ENCODE peak calls at places on chromosomes 12 and 14, in nine cellular contexts. One of them, this sample, is unnamed.

GRCh38 chr14:95245334-95245733 is 74.4 kb downstream of the CLMN start:
- DNase-seq in tibial artery: peak; percentile 16
- DNase-seq in right lobe of liver: no peak
- DNase-seq in bronchial epithelial cell: no peak
- DNase-seq in MG63: no peak
- DNase-seq in GM23338: no peak
- DNase-seq in pancreas: no peak
- DNase-seq in heart left ventricle: no peak
- DNase-seq in GM12865: no peak
- DNase-seq in this sample: no peak

GRCh38 chr14:104558231-104559042 is 21.1 kb upstream of the C14orf180 start:
- DNase-seq in tibial artery: peak; percentile 48
- DNase-seq in right lobe of liver: no peak
- DNase-seq in bronchial epithelial cell: no peak
- DNase-seq in MG63: no peak
- DNase-seq in GM23338: no peak
- DNase-seq in pancreas: no peak
- DNase-seq in heart left ventricle: no peak
- DNase-seq in GM12865: no peak
- DNase-seq in this sample: no peak

GRCh38 chr14:101199028-101199770 is 295.7 kb upstream of the RTL1 start:
- DNase-seq in tibial artery: no peak
- DNase-seq in right lobe of liver: peak; percentile 14
- DNase-seq in bronchial epithelial cell: no peak
- DNase-seq in MG63: no peak
- DNase-seq in GM23338: no peak
- DNase-seq in pancreas: peak; percentile 2
- DNase-seq in heart left ventricle: no peak
- DNase-seq in GM12865: no peak
- DNase-seq in this sample: no peak

GRCh38 chr12:104695453-104696148 is 238.9 kb downstream of the CHST11 start:
- DNase-seq in tibial artery: peak; percentile 86
- DNase-seq in right lobe of liver: no peak
- DNase-seq in bronchial epithelial cell: peak; percentile 28
- DNase-seq in MG63: peak; percentile 94
- DNase-seq in GM23338: no peak
- DNase-seq in pancreas: no peak
- DNase-seq in heart left ventricle: no peak
- DNase-seq in GM12865: peak; percentile 70
- DNase-seq in this sample: no peak

GRCh38 chr14:89372156-89372555 is 44.9 kb downstream of the FOXN3 start:
- DNase-seq in tibial artery: no peak
- DNase-seq in right lobe of liver: no peak
- DNase-seq in bronchial epithelial cell: no peak
- DNase-seq in MG63: no peak
- DNase-seq in GM23338: no peak
- DNase-seq in pancreas: no peak
- DNase-seq in heart left ventricle: no peak
- DNase-seq in GM12865: no peak
- DNase-seq in this sample: no peak

GRCh38 chr12:5012337-5012736 is 31.3 kb upstream of the KCNA5 start:
- DNase-seq in tibial artery: no peak
- DNase-seq in right lobe of liver: no peak
- DNase-seq in bronchial epithelial cell: no peak
- DNase-seq in MG63: no peak
- DNase-seq in GM23338: no peak
- DNase-seq in pancreas: no peak
- DNase-seq in heart left ventricle: no peak
- DNase-seq in GM12865: no peak
- DNase-seq in this sample: peak; percentile 17

GRCh38 chr14:21268612-21269251 is 510 bp downstream of the HNRNPC start:
- DNase-seq in tibial artery: no peak
- DNase-seq in right lobe of liver: no peak
- DNase-seq in bronchial epithelial cell: peak; percentile 48
- DNase-seq in MG63: no peak
- DNase-seq in GM23338: peak; percentile 79
- DNase-seq in pancreas: peak; percentile 34
- DNase-seq in heart left ventricle: peak; percentile 23
- DNase-seq in GM12865: peak; percentile 83
- DNase-seq in this sample: peak; percentile 40

GRCh38 chr12:15592934-15593333 is 196.3 kb downstream of the EPS8 start:
- DNase-seq in tibial artery: no peak
- DNase-seq in right lobe of liver: no peak
- DNase-seq in bronchial epithelial cell: no peak
- DNase-seq in MG63: no peak
- DNase-seq in GM23338: no peak
- DNase-seq in pancreas: no peak
- DNase-seq in heart left ventricle: no peak
- DNase-seq in GM12865: no peak
- DNase-seq in this sample: no peak

GRCh38 chr12:128820723-128821432 is 2.9 kb downstream of the SLC15A4 start:
- DNase-seq in tibial artery: no peak
- DNase-seq in right lobe of liver: peak; percentile 57
- DNase-seq in bronchial epithelial cell: no peak
- DNase-seq in MG63: no peak
- DNase-seq in GM23338: no peak
- DNase-seq in pancreas: peak; percentile 43
- DNase-seq in heart left ventricle: peak; percentile 46
- DNase-seq in GM12865: peak; percentile 94
- DNase-seq in this sample: peak; percentile 30

GRCh38 chr12:52867636-52868035 is 18.8 kb upstream of the KRT78 start:
- DNase-seq in tibial artery: peak; percentile 75
- DNase-seq in right lobe of liver: no peak
- DNase-seq in bronchial epithelial cell: peak; percentile 92
- DNase-seq in MG63: no peak
- DNase-seq in GM23338: peak; percentile 54
- DNase-seq in pancreas: no peak
- DNase-seq in heart left ventricle: peak; percentile 54
- DNase-seq in GM12865: no peak
- DNase-seq in this sample: peak; percentile 66

GRCh38 chr14:76326918-76327689 is 48.8 kb upstream of the ESRRB start:
- DNase-seq in tibial artery: no peak
- DNase-seq in right lobe of liver: no peak
- DNase-seq in bronchial epithelial cell: no peak
- DNase-seq in MG63: no peak
- DNase-seq in GM23338: no peak
- DNase-seq in pancreas: no peak
- DNase-seq in heart left ventricle: no peak
- DNase-seq in GM12865: no peak
- DNase-seq in this sample: no peak

GRCh38 chr14:76329951-76330350 is 46.0 kb upstream of the ESRRB start:
- DNase-seq in tibial artery: no peak
- DNase-seq in right lobe of liver: no peak
- DNase-seq in bronchial epithelial cell: no peak
- DNase-seq in MG63: no peak
- DNase-seq in GM23338: peak; percentile 41
- DNase-seq in pancreas: no peak
- DNase-seq in heart left ventricle: no peak
- DNase-seq in GM12865: no peak
- DNase-seq in this sample: no peak

GRCh38 chr14:76329150-76329881 is 46.6 kb upstream of the ESRRB start:
- DNase-seq in tibial artery: no peak
- DNase-seq in right lobe of liver: no peak
- DNase-seq in bronchial epithelial cell: no peak
- DNase-seq in MG63: no peak
- DNase-seq in GM23338: peak; percentile 82
- DNase-seq in pancreas: no peak
- DNase-seq in heart left ventricle: no peak
- DNase-seq in GM12865: no peak
- DNase-seq in this sample: no peak

GRCh38 chr14:76330411-76331327 is 45.3 kb upstream of the ESRRB start:
- DNase-seq in tibial artery: no peak
- DNase-seq in right lobe of liver: peak; percentile 73
- DNase-seq in bronchial epithelial cell: no peak
- DNase-seq in MG63: no peak
- DNase-seq in GM23338: peak; percentile 55
- DNase-seq in pancreas: no peak
- DNase-seq in heart left ventricle: no peak
- DNase-seq in GM12865: no peak
- DNase-seq in this sample: no peak

GRCh38 chr14:76328457-76329137 is 47.3 kb upstream of the ESRRB start:
- DNase-seq in tibial artery: no peak
- DNase-seq in right lobe of liver: no peak
- DNase-seq in bronchial epithelial cell: no peak
- DNase-seq in MG63: no peak
- DNase-seq in GM23338: no peak
- DNase-seq in pancreas: no peak
- DNase-seq in heart left ventricle: no peak
- DNase-seq in GM12865: no peak
- DNase-seq in this sample: no peak
- H3K4me3 ChIP-seq in tibial artery: no peak overlapping the region
- H3K4me3 ChIP-seq in right lobe of liver: no peak overlapping the region
- H3K4me3 ChIP-seq in bronchial epithelial cell: no peak overlapping the region
- H3K4me3 ChIP-seq in MG63: no peak overlapping the region
- H3K4me3 ChIP-seq in GM23338: peak overlapping the region; percentile 74
- H3K4me3 ChIP-seq in pancreas: no peak overlapping the region
- H3K4me3 ChIP-seq in heart left ventricle: no peak overlapping the region
- H3K4me3 ChIP-seq in GM12865: no peak overlapping the region
- H3K4me3 ChIP-seq in this sample: no peak overlapping the region

DNA sequence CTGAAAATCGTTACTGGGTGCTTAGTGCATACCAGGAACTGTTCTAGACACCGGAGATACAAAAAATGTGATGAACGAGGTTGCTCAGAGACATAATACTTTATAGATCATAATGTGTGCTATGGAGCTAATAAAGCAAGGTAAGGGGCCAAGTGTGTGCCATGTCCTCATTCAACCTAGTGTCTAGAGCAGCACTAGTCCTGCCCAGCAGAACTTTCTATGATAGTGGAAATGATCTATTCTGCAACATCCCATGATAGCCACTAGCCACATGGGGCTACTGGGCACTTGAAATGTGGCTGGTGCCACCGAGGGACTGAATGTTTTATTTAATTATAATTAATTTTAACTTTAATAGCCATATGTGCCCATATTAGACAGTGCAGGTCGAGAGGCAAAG is 15.6 kb downstream of the NUAK1 start:
- DNase-seq in tibial artery: no peak
- DNase-seq in right lobe of liver: no peak
- DNase-seq in bronchial epithelial cell: no peak
- DNase-seq in MG63: no peak
- DNase-seq in GM23338: no peak
- DNase-seq in pancreas: no peak
- DNase-seq in heart left ventricle: no peak
- DNase-seq in GM12865: no peak
- DNase-seq in this sample: no peak
- H3K4me3 ChIP-seq in tibial artery: no peak overlapping the region
- H3K4me3 ChIP-seq in right lobe of liver: no peak overlapping the region
- H3K4me3 ChIP-seq in bronchial epithelial cell: no peak overlapping the region
- H3K4me3 ChIP-seq in MG63: no peak overlapping the region
- H3K4me3 ChIP-seq in GM23338: no peak overlapping the region
- H3K4me3 ChIP-seq in pancreas: no peak overlapping the region
- H3K4me3 ChIP-seq in heart left ventricle: no peak overlapping the region
- H3K4me3 ChIP-seq in GM12865: no peak overlapping the region
- H3K4me3 ChIP-seq in this sample: no peak overlapping the region

DNA sequence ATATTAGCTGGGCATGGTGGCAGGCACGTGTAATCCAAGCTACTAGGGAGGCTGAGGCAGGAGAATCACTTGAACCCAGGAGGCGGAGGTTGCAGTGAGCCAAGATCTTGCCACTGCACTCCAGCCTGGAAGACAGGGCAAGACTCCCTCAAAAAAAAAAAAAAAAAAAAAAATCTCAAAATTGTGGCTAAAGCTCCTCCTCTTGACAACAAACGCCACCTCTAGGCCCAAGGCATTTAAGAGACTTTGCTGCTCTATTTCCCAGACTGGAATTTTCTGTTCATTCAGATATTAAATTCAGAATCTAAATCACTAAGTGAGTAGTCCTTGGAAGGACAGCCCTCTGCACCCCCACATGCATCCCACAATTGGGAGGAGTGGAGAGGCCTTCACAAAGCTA is 1.4 kb downstream of the ZFYVE1 start:
- DNase-seq in tibial artery: no peak
- DNase-seq in right lobe of liver: no peak
- DNase-seq in bronchial epithelial cell: no peak
- DNase-seq in MG63: no peak
- DNase-seq in GM23338: peak; percentile 24
- DNase-seq in pancreas: no peak
- DNase-seq in heart left ventricle: no peak
- DNase-seq in GM12865: no peak
- DNase-seq in this sample: no peak
- H3K4me3 ChIP-seq in tibial artery: peak overlapping the region; percentile 95
- H3K4me3 ChIP-seq in right lobe of liver: no peak overlapping the region
- H3K4me3 ChIP-seq in bronchial epithelial cell: no peak overlapping the region
- H3K4me3 ChIP-seq in MG63: no peak overlapping the region
- H3K4me3 ChIP-seq in GM23338: peak overlapping the region; percentile 54
- H3K4me3 ChIP-seq in pancreas: no peak overlapping the region
- H3K4me3 ChIP-seq in heart left ventricle: peak overlapping the region; percentile 67
- H3K4me3 ChIP-seq in GM12865: peak overlapping the region; percentile 68
- H3K4me3 ChIP-seq in this sample: no peak overlapping the region

GRCh38 chr12:6767592-6768384 is 1.6 kb downstream of the PTMS start:
- DNase-seq in tibial artery: peak; percentile 80
- DNase-seq in right lobe of liver: peak; percentile 87
- DNase-seq in bronchial epithelial cell: no peak
- DNase-seq in MG63: no peak
- DNase-seq in GM23338: peak; percentile 15
- DNase-seq in pancreas: no peak
- DNase-seq in heart left ventricle: no peak
- DNase-seq in GM12865: no peak
- DNase-seq in this sample: peak; percentile 23

GRCh38 chr12:6770094-6770493 is 2.2 kb upstream of the LAG3 start:
- DNase-seq in tibial artery: no peak
- DNase-seq in right lobe of liver: no peak
- DNase-seq in bronchial epithelial cell: no peak
- DNase-seq in MG63: no peak
- DNase-seq in GM23338: no peak
- DNase-seq in pancreas: no peak
- DNase-seq in heart left ventricle: no peak
- DNase-seq in GM12865: no peak
- DNase-seq in this sample: no peak

GRCh38 chr12:6768385-6769002 is 2.3 kb downstream of the PTMS start:
- DNase-seq in tibial artery: no peak
- DNase-seq in right lobe of liver: no peak
- DNase-seq in bronchial epithelial cell: no peak
- DNase-seq in MG63: peak; percentile 48
- DNase-seq in GM23338: peak; percentile 39
- DNase-seq in pancreas: no peak
- DNase-seq in heart left ventricle: no peak
- DNase-seq in GM12865: no peak
- DNase-seq in this sample: no peak

GRCh38 chr12:6769681-6770080 is 2.6 kb upstream of the LAG3 start:
- DNase-seq in tibial artery: no peak
- DNase-seq in right lobe of liver: no peak
- DNase-seq in bronchial epithelial cell: no peak
- DNase-seq in MG63: no peak
- DNase-seq in GM23338: no peak
- DNase-seq in pancreas: no peak
- DNase-seq in heart left ventricle: no peak
- DNase-seq in GM12865: no peak
- DNase-seq in this sample: no peak

GRCh38 chr12:6769003-6769389 is 2.8 kb downstream of the PTMS start:
- DNase-seq in tibial artery: peak; percentile 78
- DNase-seq in right lobe of liver: peak; percentile 71
- DNase-seq in bronchial epithelial cell: no peak
- DNase-seq in MG63: peak; percentile 24
- DNase-seq in GM23338: peak; percentile 87
- DNase-seq in pancreas: no peak
- DNase-seq in heart left ventricle: peak; percentile 55
- DNase-seq in GM12865: no peak
- DNase-seq in this sample: no peak
- H3K4me3 ChIP-seq in tibial artery: peak overlapping the region; percentile 85
- H3K4me3 ChIP-seq in right lobe of liver: peak overlapping the region; percentile 85
- H3K4me3 ChIP-seq in bronchial epithelial cell: no peak overlapping the region
- H3K4me3 ChIP-seq in MG63: no peak overlapping the region
- H3K4me3 ChIP-seq in GM23338: peak overlapping the region; percentile 98
- H3K4me3 ChIP-seq in pancreas: no peak overlapping the region
- H3K4me3 ChIP-seq in heart left ventricle: no peak overlapping the region
- H3K4me3 ChIP-seq in GM12865: no peak overlapping the region
- H3K4me3 ChIP-seq in this sample: peak overlapping the region; percentile 90

GRCh38 chr14:36580856-36581831 is 1.3 kb downstream of the NKX2-8 start:
- DNase-seq in tibial artery: no peak
- DNase-seq in right lobe of liver: no peak
- DNase-seq in bronchial epithelial cell: peak; percentile 78
- DNase-seq in MG63: peak; percentile 54
- DNase-seq in GM23338: peak; percentile 83
- DNase-seq in pancreas: peak; percentile 28
- DNase-seq in heart left ventricle: no peak
- DNase-seq in GM12865: peak; percentile 17
- DNase-seq in this sample: no peak
- H3K4me3 ChIP-seq in tibial artery: peak overlapping the region; percentile 54
- H3K4me3 ChIP-seq in right lobe of liver: peak overlapping the region; percentile 9
- H3K4me3 ChIP-seq in bronchial epithelial cell: peak overlapping the region; percentile 53
- H3K4me3 ChIP-seq in MG63: peak overlapping the region; percentile 54
- H3K4me3 ChIP-seq in GM23338: peak overlapping the region; percentile 55
- H3K4me3 ChIP-seq in pancreas: peak overlapping the region; percentile 65
- H3K4me3 ChIP-seq in heart left ventricle: peak overlapping the region; percentile 40
- H3K4me3 ChIP-seq in GM12865: no peak overlapping the region
- H3K4me3 ChIP-seq in this sample: peak overlapping the region; percentile 44